ENCODE peak calls at places on chromosome 1, in nine cellular contexts. B, M, I, N, Q, A, X, E and F are unnamed samples.

GRCh38 chr1:20884513-20884912 is 97.4 kb upstream of the HP1BP3 start:
- DNase-seq in B (no peak), M (no peak), I (no peak), N (no peak), Q (no peak), A (no peak), X (no peak), E (no peak), F (no peak)

GRCh38 chr1:54037476-54037875 is 15.5 kb downstream of the TMEM59 start:
- DNase-seq in B (peak; percentile 15), M (no peak), I (no peak), N (no peak), Q (peak; percentile 61), A (no peak), X (no peak), E (peak; percentile 68), F (no peak)

GRCh38 chr1:115988953-115989352 is 12.6 kb downstream of the SLC22A15 start:
- DNase-seq in B (no peak), M (no peak), I (no peak), N (no peak), Q (no peak), A (no peak), X (no peak), E (no peak), F (no peak)

GRCh38 chr1:55172687-55173086 is 42.5 kb downstream of the USP24 start:
- DNase-seq in B (no peak), M (no peak), I (no peak), N (no peak), Q (no peak), A (no peak), X (no peak), E (no peak), F (no peak)

GRCh38 chr1:228087771-228088251 is 5.3 kb downstream of the ARF1 start:
- DNase-seq in B (peak; percentile 77), M (no peak), I (peak; percentile 46), N (no peak), Q (peak; percentile 90), A (peak; percentile 53), X (peak; percentile 41), E (no peak), F (no peak)

GRCh38 chr1:209590405-209590804 is 6.9 kb downstream of the CAMK1G start:
- DNase-seq in B (no peak), M (peak; percentile 46), I (peak; percentile 11), N (no peak), Q (peak; percentile 23), A (no peak), X (no peak), E (peak; percentile 8), F (no peak)

GRCh38 chr1:117754061-117754969 is 148.5 kb downstream of the TENT5C start:
- DNase-seq in B (peak; percentile 46), M (peak; percentile 55), I (peak; percentile 51), N (peak; percentile 60), Q (peak; percentile 72), A (no peak), X (peak; percentile 71), E (peak; percentile 59), F (no peak)

GRCh38 chr1:42146916-42147320 is 6.3 kb upstream of the GUCA2B start:
- DNase-seq in B (peak; percentile 77), M (peak; percentile 88), I (peak; percentile 26), N (peak; percentile 88), Q (peak; percentile 67), A (peak; percentile 83), X (peak; percentile 86), E (peak; percentile 79), F (peak; percentile 76)